ENCODE peak calls at places on chromosome 9, in eight cellular contexts. W is T-helper 1 cell; V is GM23338; P is mucosa of descending colon; A is GF-D8; J is stimulated activated CD8-positive, alpha-beta memory T cell treated with anti-CD3 and anti-CD28 coated beads, Interleukin-4, amount 100 ng/mL, for 1 hour; E is activated CD4-positive, alpha-beta T cell treated with anti-CD3 and anti-CD28 coated beads for 1 hour; K is right cardiac atrium. D is an unnamed sample.

GRCh38 chr9:133579601-133580415 is 29.4 kb downstream of the FAM163B start:
- DNase-seq in W (no peak), V (no peak), P (no peak), A (no peak), J (no peak), E (no peak), K (peak), D (no peak)

GRCh38 chr9:114844766-114845165 is 38.9 kb upstream of the TNFSF15 start:
- DNase-seq in W (no peak), V (no peak), P (no peak), A (no peak), J (no peak), E (no peak), K (no peak), D (no peak)

GRCh38 chr9:35611230-35611797 is 6.3 kb downstream of the TESK1 start:
- DNase-seq in W (peak), V (peak), P (no peak), A (no peak), J (no peak), E (peak), K (peak), D (no peak)

GRCh38 chr9:75451045-75451444 is 362.7 kb downstream of the OSTF1 start:
- DNase-seq in W (no peak), V (no peak), P (no peak), A (no peak), J (no peak), E (no peak), K (no peak), D (no peak)

GRCh38 chr9:127519301-127520166 is 68.2 kb downstream of the LRSAM1 start:
- DNase-seq in W (peak), V (no peak), P (no peak), A (peak), J (no peak), E (no peak), K (no peak), D (no peak)

GRCh38 chr9:113476511-113476916 is 13.0 kb downstream of the RGS3 start:
- DNase-seq in W (no peak), V (no peak), P (no peak), A (no peak), J (no peak), E (no peak), K (no peak), D (no peak)

GRCh38 chr9:88749420-88749819 is 214.4 kb downstream of the NXNL2 start:
- DNase-seq in W (no peak), V (no peak), P (no peak), A (no peak), J (no peak), E (no peak), K (peak), D (no peak)

GRCh38 chr9:77710276-77710675 is 62.2 kb upstream of the GNA14 start:
- DNase-seq in W (no peak), V (no peak), P (no peak), A (peak), J (no peak), E (no peak), K (no peak), D (no peak)

GRCh38 chr9:98552306-98552705 is 156.4 kb downstream of the GABBR2 start:
- DNase-seq in W (no peak), V (no peak), P (no peak), A (no peak), J (no peak), E (no peak), K (no peak), D (no peak)

GRCh38 chr9:127557466-127557869 is 54.6 kb upstream of the STXBP1 start:
- DNase-seq in W (peak), V (no peak), P (no peak), A (no peak), J (no peak), E (no peak), K (peak), D (no peak)

GRCh38 chr9:100064872-100065581 is 33.8 kb downstream of the ERP44 start:
- DNase-seq in W (no peak), V (no peak), P (no peak), A (no peak), J (no peak), E (no peak), K (no peak), D (no peak)

GRCh38 chr9:89467278-89467625 is 30.7 kb downstream of the SEMA4D start:
- DNase-seq in W (no peak), V (no peak), P (no peak), A (no peak), J (no peak), E (no peak), K (no peak), D (no peak)

GRCh38 chr9:133003071-133003461 is 24.6 kb downstream of the GFI1B start:
- DNase-seq in W (no peak), V (no peak), P (no peak), A (no peak), J (no peak), E (no peak), K (no peak), D (no peak)

GRCh38 chr9:34654317-34655083 is 2.5 kb downstream of the IL11RA start:
- DNase-seq in W (no peak), V (no peak), P (no peak), A (no peak), J (no peak), E (no peak), K (peak), D (no peak)

GRCh38 chr9:38687389-38687842 is 32.5 kb downstream of the FAM240B start:
- DNase-seq in W (peak), V (peak), P (peak), A (no peak), J (no peak), E (no peak), K (peak), D (no peak)

GRCh38 chr9:137433349-137433915 is 7.7 kb downstream of the ENTPD8 start:
- DNase-seq in W (no peak), V (no peak), P (no peak), A (no peak), J (no peak), E (no peak), K (peak), D (no peak)

GRCh38 chr9:95516221-95516735 is 493 bp downstream of the PTCH1 start:
- DNase-seq in W (no peak), V (peak), P (no peak), A (no peak), J (no peak), E (no peak), K (no peak), D (no peak)

GRCh38 chr9:97853844-97854695 is 1.0 kb downstream of the FOXE1 start:
- DNase-seq in W (peak), V (peak), P (no peak), A (no peak), J (no peak), E (peak), K (no peak), D (no peak)

GRCh38 chr9:17556255-17556654 is 22.6 kb upstream of the SH3GL2 start:
- DNase-seq in W (no peak), V (no peak), P (no peak), A (no peak), J (no peak), E (no peak), K (no peak), D (no peak)

GRCh38 chr9:89473762-89474469 is 24.0 kb downstream of the SEMA4D start:
- DNase-seq in W (no peak), V (no peak), P (no peak), A (no peak), J (no peak), E (no peak), K (no peak), D (no peak)

GRCh38 chr9:128902351-128903078 is 18.3 kb upstream of the PHYHD1 start:
- DNase-seq in W (peak), V (no peak), P (peak), A (peak), J (peak), E (peak), K (peak), D (no peak)

GRCh38 chr9:26234865-26235264 is 556.6 kb upstream of the TUSC1 start:
- DNase-seq in W (no peak), V (no peak), P (no peak), A (no peak), J (no peak), E (no peak), K (no peak), D (no peak)

GRCh38 chr9:114718801-114719221 is 36.8 kb upstream of the TEX48 start:
- DNase-seq in W (peak), V (peak), P (peak), A (no peak), J (peak), E (peak), K (no peak), D (no peak)

GRCh38 chr9:130610862-130611689 is 31.7 kb downstream of the FUBP3 start:
- DNase-seq in W (no peak), V (no peak), P (no peak), A (no peak), J (no peak), E (no peak), K (no peak), D (no peak)